ENCODE peak calls at places on chromosomes 7 and 10, in five cellular contexts. One of them, this sample, is unnamed.

GRCh38 chr7:4210821-4211220 is 471.3 kb upstream of the FOXK1 start:
- DNase-seq in cardiac muscle cell: no peak
- DNase-seq in GM12865: no peak
- DNase-seq in endodermal cell: no peak
- DNase-seq in bronchial epithelial cell: no peak
- DNase-seq in this sample: no peak

GRCh38 chr7:146606628-146607027 is 490.0 kb downstream of the CNTNAP2 start:
- DNase-seq in cardiac muscle cell: no peak
- DNase-seq in GM12865: no peak
- DNase-seq in endodermal cell: no peak
- DNase-seq in bronchial epithelial cell: no peak
- DNase-seq in this sample: no peak

GRCh38 chr7:1052031-1052818 is 7.9 kb downstream of the GPR146 start:
- DNase-seq in cardiac muscle cell: no peak
- DNase-seq in GM12865: no peak
- DNase-seq in endodermal cell: no peak
- DNase-seq in bronchial epithelial cell: no peak
- DNase-seq in this sample: no peak

GRCh38 chr7:99380032-99380822 is 5.7 kb downstream of the ARPC1B start:
- DNase-seq in cardiac muscle cell: peak
- DNase-seq in GM12865: peak
- DNase-seq in endodermal cell: no peak
- DNase-seq in bronchial epithelial cell: no peak
- DNase-seq in this sample: no peak

GRCh38 chr7:12754179-12754578 is 66.7 kb downstream of the ARL4A start:
- DNase-seq in cardiac muscle cell: peak
- DNase-seq in GM12865: no peak
- DNase-seq in endodermal cell: no peak
- DNase-seq in bronchial epithelial cell: no peak
- DNase-seq in this sample: no peak

GRCh38 chr7:156639426-156640256 is 933 bp upstream of the RNF32 start:
- DNase-seq in cardiac muscle cell: peak
- DNase-seq in GM12865: no peak
- DNase-seq in endodermal cell: no peak
- DNase-seq in bronchial epithelial cell: no peak
- DNase-seq in this sample: no peak

GRCh38 chr7:149690688-149691446 is 82.5 kb downstream of the ZNF467 start:
- DNase-seq in cardiac muscle cell: peak
- DNase-seq in GM12865: peak
- DNase-seq in endodermal cell: peak
- DNase-seq in bronchial epithelial cell: peak
- DNase-seq in this sample: no peak

GRCh38 chr7:143988986-143989745 is 11.0 kb upstream of the OR6B1 start:
- DNase-seq in cardiac muscle cell: peak
- DNase-seq in GM12865: no peak
- DNase-seq in endodermal cell: no peak
- DNase-seq in bronchial epithelial cell: no peak
- DNase-seq in this sample: no peak

GRCh38 chr10:17453377-17454091 is 861 bp downstream of the ST8SIA6 start:
- DNase-seq in cardiac muscle cell: peak
- DNase-seq in GM12865: no peak
- DNase-seq in endodermal cell: peak
- DNase-seq in bronchial epithelial cell: peak
- DNase-seq in this sample: no peak

GRCh38 chr7:43037531-43037930 is 74.9 kb upstream of the HECW1 start:
- DNase-seq in cardiac muscle cell: no peak
- DNase-seq in GM12865: no peak
- DNase-seq in endodermal cell: no peak
- DNase-seq in bronchial epithelial cell: no peak
- DNase-seq in this sample: no peak

GRCh38 chr7:12685550-12685949 is 1.9 kb upstream of the ARL4A start:
- DNase-seq in cardiac muscle cell: peak
- DNase-seq in GM12865: peak
- DNase-seq in endodermal cell: peak
- DNase-seq in bronchial epithelial cell: no peak
- DNase-seq in this sample: no peak

GRCh38 chr7:75950111-75950681 is 35.2 kb downstream of the POR start:
- DNase-seq in cardiac muscle cell: no peak
- DNase-seq in GM12865: no peak
- DNase-seq in endodermal cell: no peak
- DNase-seq in bronchial epithelial cell: no peak
- DNase-seq in this sample: no peak

GRCh38 chr7:121235221-121235620 is 93.6 kb upstream of the WNT16 start:
- DNase-seq in cardiac muscle cell: peak
- DNase-seq in GM12865: no peak
- DNase-seq in endodermal cell: no peak
- DNase-seq in bronchial epithelial cell: no peak
- DNase-seq in this sample: no peak

GRCh38 chr7:99653754-99654153 is 26.0 kb downstream of the CYP3A5 start:
- DNase-seq in cardiac muscle cell: no peak
- DNase-seq in GM12865: no peak
- DNase-seq in endodermal cell: no peak
- DNase-seq in bronchial epithelial cell: peak
- DNase-seq in this sample: no peak

GRCh38 chr10:131862548-131862947 is 38.3 kb upstream of the PPP2R2D start:
- DNase-seq in cardiac muscle cell: no peak
- DNase-seq in GM12865: no peak
- DNase-seq in endodermal cell: peak
- DNase-seq in bronchial epithelial cell: peak
- DNase-seq in this sample: no peak

GRCh38 chr10:61784354-61785131 is 117.0 kb upstream of the ARID5B start:
- DNase-seq in cardiac muscle cell: no peak
- DNase-seq in GM12865: no peak
- DNase-seq in endodermal cell: no peak
- DNase-seq in bronchial epithelial cell: no peak
- DNase-seq in this sample: no peak

GRCh38 chr7:31734456-31734855 is 47.4 kb downstream of the PPP1R17 start:
- DNase-seq in cardiac muscle cell: no peak
- DNase-seq in GM12865: no peak
- DNase-seq in endodermal cell: no peak
- DNase-seq in bronchial epithelial cell: peak
- DNase-seq in this sample: no peak

GRCh38 chr7:70303780-70304179 is 705.5 kb downstream of the AUTS2 start:
- DNase-seq in cardiac muscle cell: no peak
- DNase-seq in GM12865: peak
- DNase-seq in endodermal cell: no peak
- DNase-seq in bronchial epithelial cell: no peak
- DNase-seq in this sample: no peak

GRCh38 chr10:113108948-113109347 is 158.9 kb downstream of the TCF7L2 start:
- DNase-seq in cardiac muscle cell: no peak
- DNase-seq in GM12865: no peak
- DNase-seq in endodermal cell: peak
- DNase-seq in bronchial epithelial cell: no peak
- DNase-seq in this sample: no peak

GRCh38 chr10:104130041-104130440 is 8.1 kb downstream of the SFR1 start:
- DNase-seq in cardiac muscle cell: peak
- DNase-seq in GM12865: no peak
- DNase-seq in endodermal cell: no peak
- DNase-seq in bronchial epithelial cell: no peak
- DNase-seq in this sample: no peak

GRCh38 chr10:104128214-104128613 is 6.2 kb downstream of the SFR1 start:
- DNase-seq in cardiac muscle cell: peak
- DNase-seq in GM12865: no peak
- DNase-seq in endodermal cell: no peak
- DNase-seq in bronchial epithelial cell: peak
- DNase-seq in this sample: no peak

GRCh38 chr10:104123397-104123796 is 1.4 kb downstream of the SFR1 start:
- DNase-seq in cardiac muscle cell: peak
- DNase-seq in GM12865: no peak
- DNase-seq in endodermal cell: no peak
- DNase-seq in bronchial epithelial cell: peak
- DNase-seq in this sample: no peak

GRCh38 chr10:104122273-104123107 is 519 bp downstream of the SFR1 start:
- DNase-seq in cardiac muscle cell: peak
- DNase-seq in GM12865: no peak
- DNase-seq in endodermal cell: no peak
- DNase-seq in bronchial epithelial cell: no peak
- DNase-seq in this sample: no peak

DNA sequence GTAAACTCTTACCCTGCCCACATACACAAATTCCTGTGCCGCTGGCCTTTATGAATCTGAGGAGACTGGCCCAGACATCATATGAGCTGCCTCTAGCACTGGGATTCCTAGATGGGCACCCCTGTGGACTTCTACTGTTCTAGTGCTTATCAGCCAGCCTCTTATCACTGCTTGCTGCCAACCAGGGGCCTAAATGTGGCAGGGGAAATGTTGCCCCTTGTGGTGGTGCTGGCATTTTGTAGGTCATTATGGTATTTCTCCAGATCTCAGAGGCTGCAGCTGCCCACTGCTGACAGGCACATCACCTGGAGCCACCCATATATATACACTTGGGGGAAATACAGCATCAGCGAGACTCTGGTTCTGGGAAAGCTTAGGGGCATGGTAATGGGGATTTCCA is 5.4 kb downstream of the SFR1 start:
- DNase-seq in cardiac muscle cell: no peak
- DNase-seq in GM12865: peak
- DNase-seq in endodermal cell: peak
- DNase-seq in bronchial epithelial cell: no peak
- DNase-seq in this sample: no peak
- TF ChIP-seq CTCF in cardiac muscle cell: peak
- TF ChIP-seq CTCF in GM12865: peak
- TF ChIP-seq CTCF in endodermal cell: peak
- TF ChIP-seq CTCF in bronchial epithelial cell: peak
- TF ChIP-seq CTCF in this sample: peak

DNA sequence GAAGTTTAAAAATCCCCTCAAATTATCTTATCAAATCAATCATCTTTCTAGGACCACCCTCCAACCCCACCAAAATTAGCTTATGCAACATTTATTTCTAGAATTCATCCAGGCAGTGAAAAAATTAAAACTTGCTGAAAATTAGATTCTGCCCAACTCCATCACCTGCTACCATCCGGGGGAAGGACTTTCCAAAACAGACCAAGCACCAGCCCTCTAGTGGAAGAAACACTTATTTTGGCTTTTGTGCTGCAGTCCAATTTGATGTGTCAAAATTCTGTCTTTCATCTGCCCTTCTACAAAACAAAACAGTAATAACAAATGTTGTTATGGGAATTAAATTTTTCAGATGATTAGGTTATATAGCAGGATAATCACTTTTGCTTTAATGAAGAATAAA is 35.1 kb downstream of the GCC1 start:
- DNase-seq in cardiac muscle cell: no peak
- DNase-seq in GM12865: peak
- DNase-seq in endodermal cell: no peak
- DNase-seq in bronchial epithelial cell: no peak
- DNase-seq in this sample: no peak
- TF ChIP-seq CTCF in cardiac muscle cell: peak
- TF ChIP-seq CTCF in GM12865: peak
- TF ChIP-seq CTCF in endodermal cell: peak
- TF ChIP-seq CTCF in bronchial epithelial cell: no peak
- TF ChIP-seq CTCF in this sample: peak

GRCh38 chr7:100692578-100692961 is 1.5 kb downstream of the GIGYF1 start:
- DNase-seq in cardiac muscle cell: no peak
- DNase-seq in GM12865: no peak
- DNase-seq in endodermal cell: no peak
- DNase-seq in bronchial epithelial cell: no peak
- DNase-seq in this sample: no peak

GRCh38 chr7:100693312-100694195 is 496 bp downstream of the GIGYF1 start:
- DNase-seq in cardiac muscle cell: no peak
- DNase-seq in GM12865: no peak
- DNase-seq in endodermal cell: peak
- DNase-seq in bronchial epithelial cell: no peak
- DNase-seq in this sample: peak

GRCh38 chr7:100689230-100690135 is 4.6 kb downstream of the GIGYF1 start:
- DNase-seq in cardiac muscle cell: no peak
- DNase-seq in GM12865: no peak
- DNase-seq in endodermal cell: no peak
- DNase-seq in bronchial epithelial cell: no peak
- DNase-seq in this sample: no peak

GRCh38 chr7:100694196-100694745 is at the start of gene GIGYF1:
- DNase-seq in cardiac muscle cell: peak
- DNase-seq in GM12865: peak
- DNase-seq in endodermal cell: peak
- DNase-seq in bronchial epithelial cell: no peak
- DNase-seq in this sample: peak

DNA sequence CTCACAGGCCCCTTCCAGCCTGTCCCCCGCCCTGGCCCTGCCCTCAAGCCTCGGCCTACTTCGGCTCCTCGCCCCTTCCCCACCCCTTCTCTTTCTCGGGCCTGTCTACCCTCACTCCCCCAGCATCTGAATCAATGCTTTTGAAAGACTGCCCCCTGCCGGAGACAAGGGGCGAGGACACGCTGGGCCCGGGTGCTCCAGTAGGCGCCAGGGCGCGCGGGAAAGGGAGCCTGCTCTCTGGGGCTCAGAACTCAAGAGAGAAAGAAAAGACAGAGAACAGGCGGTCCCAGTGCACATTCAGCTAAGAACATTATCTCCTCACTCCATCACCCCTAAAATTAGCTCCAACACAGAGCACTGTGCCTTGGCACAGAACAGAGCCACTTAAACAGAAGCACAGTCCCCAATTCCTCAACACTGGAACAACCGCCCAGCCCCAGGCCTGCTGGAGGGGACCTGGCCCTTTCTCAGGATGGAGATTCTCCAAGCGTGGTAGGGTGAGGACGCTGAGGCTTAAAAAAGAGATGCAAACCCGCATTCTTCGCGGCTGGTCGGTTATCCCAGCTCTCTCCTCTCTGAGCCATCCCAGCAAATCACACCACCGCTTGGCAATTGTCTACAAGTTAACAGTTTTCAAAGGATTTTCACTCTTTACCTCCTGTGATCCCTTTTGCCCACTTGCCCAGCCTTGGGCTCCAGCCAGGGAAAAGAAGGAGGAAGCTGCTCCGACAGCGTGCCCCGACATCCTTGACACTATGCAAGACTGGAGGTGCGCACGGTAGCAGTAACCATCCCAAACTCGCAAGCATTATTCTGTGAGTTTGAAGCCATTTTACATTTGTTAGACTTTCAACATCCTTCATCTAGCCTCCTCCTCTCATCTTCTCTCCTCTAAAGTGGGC is 2.1 kb downstream of the GIGYF1 start:
- DNase-seq in cardiac muscle cell: peak
- DNase-seq in GM12865: peak
- DNase-seq in endodermal cell: peak
- DNase-seq in bronchial epithelial cell: peak
- DNase-seq in this sample: peak
- TF ChIP-seq CTCF in cardiac muscle cell: peak
- TF ChIP-seq CTCF in GM12865: peak
- TF ChIP-seq CTCF in endodermal cell: peak
- TF ChIP-seq CTCF in bronchial epithelial cell: peak
- TF ChIP-seq CTCF in this sample: peak

DNA sequence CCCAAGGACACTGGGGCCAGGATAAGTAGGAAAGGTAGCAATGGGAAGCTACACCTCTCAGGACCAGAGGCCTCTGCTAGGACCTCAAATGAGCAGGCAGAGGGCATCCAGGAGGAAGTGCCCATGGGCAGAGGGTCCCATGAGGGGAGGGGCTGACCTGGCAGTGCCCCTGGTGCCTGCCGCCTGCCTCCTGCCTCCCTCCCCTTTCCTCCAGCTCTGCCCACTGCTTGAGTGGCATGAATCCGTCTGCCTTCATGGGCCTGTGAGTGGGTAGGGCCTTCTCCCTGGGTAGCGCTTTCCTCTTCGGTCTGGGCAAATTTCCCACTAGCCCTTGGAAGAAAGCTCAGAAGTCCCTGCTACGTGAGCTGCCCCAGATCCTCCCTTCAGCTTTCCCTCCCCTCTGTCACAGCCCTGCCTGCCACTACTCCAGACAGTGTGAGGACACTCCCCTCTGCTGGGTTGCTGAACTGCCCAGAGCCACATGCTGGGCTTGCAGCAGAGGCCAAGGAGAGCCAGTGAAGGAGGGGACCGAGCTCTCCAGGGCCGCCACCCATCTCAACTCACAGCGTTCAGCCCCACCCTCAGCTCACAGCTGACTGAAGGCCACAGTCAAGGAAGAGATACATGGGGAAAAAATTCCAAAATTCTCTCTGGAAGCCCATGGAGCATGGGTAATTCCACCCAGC is 141.4 kb downstream of the ARHGAP22 start:
- DNase-seq in cardiac muscle cell: no peak
- DNase-seq in GM12865: no peak
- DNase-seq in endodermal cell: peak
- DNase-seq in bronchial epithelial cell: no peak
- DNase-seq in this sample: peak
- TF ChIP-seq CTCF in cardiac muscle cell: no peak
- TF ChIP-seq CTCF in GM12865: no peak
- TF ChIP-seq CTCF in endodermal cell: peak
- TF ChIP-seq CTCF in bronchial epithelial cell: no peak
- TF ChIP-seq CTCF in this sample: peak